ENCODE peak calls at places on chromosomes 2 and 18, in four cellular contexts. K, V, D and Y are unnamed samples.

GRCh38 chr2:225438263-225438662 is 38.8 kb downstream of the NYAP2 start:
- DNase-seq in K (no peak), V (no peak), D (no peak), Y (no peak)

GRCh38 chr18:29874519-29875098 is 1167.9 kb downstream of the DSC3 start:
- DNase-seq in K (peak), V (peak), D (no peak), Y (peak)

GRCh38 chr18:13672657-13673056 is 53.7 kb downstream of the FAM210A start:
- DNase-seq in K (no peak), V (no peak), D (no peak), Y (no peak)

GRCh38 chr2:10501980-10502802 is 54.1 kb upstream of the ODC1 start:
- DNase-seq in K (no peak), V (no peak), D (no peak), Y (no peak)

GRCh38 chr18:11729556-11729955 is 40.5 kb downstream of the GNAL start:
- DNase-seq in K (no peak), V (no peak), D (no peak), Y (no peak)

GRCh38 chr18:5417342-5417741 is 121.8 kb upstream of the ZBTB14 start:
- DNase-seq in K (peak), V (no peak), D (no peak), Y (no peak)

GRCh38 chr2:39661771-39662325 is 3.9 kb upstream of the TMEM178A start:
- DNase-seq in K (no peak), V (no peak), D (no peak), Y (no peak)

GRCh38 chr18:9174302-9174701 is 37.7 kb downstream of the ANKRD12 start:
- DNase-seq in K (peak), V (no peak), D (no peak), Y (no peak)

GRCh38 chr2:170408461-170409163 is 230.7 kb downstream of the MYO3B start:
- DNase-seq in K (no peak), V (no peak), D (no peak), Y (no peak)

GRCh38 chr2:65666156-65666725 is 233.8 kb upstream of the SPRED2 start:
- DNase-seq in K (no peak), V (no peak), D (peak), Y (no peak)

GRCh38 chr18:45423664-45424063 is 191.6 kb upstream of the SLC14A2 start:
- DNase-seq in K (no peak), V (no peak), D (no peak), Y (no peak)

GRCh38 chr2:219285894-219286425 is 6.8 kb downstream of the DNAJB2 start:
- DNase-seq in K (no peak), V (no peak), D (peak), Y (peak)

GRCh38 chr18:9137168-9138066 is 836 bp downstream of the ANKRD12 start:
- DNase-seq in K (peak), V (peak), D (peak), Y (peak)

GRCh38 chr2:179428659-179429058 is 164.0 kb upstream of the SESTD1 start:
- DNase-seq in K (no peak), V (no peak), D (no peak), Y (no peak)

GRCh38 chr2:221943078-221943810 is 355.6 kb downstream of the PAX3 start:
- DNase-seq in K (no peak), V (no peak), D (no peak), Y (no peak)

GRCh38 chr18:56028514-56028913 is 440.5 kb upstream of the TCF4 start:
- DNase-seq in K (no peak), V (no peak), D (no peak), Y (no peak)

GRCh38 chr2:38504169-38504568 is 98.6 kb downstream of the HNRNPLL start:
- DNase-seq in K (no peak), V (no peak), D (no peak), Y (no peak)
- H3K27ac ChIP-seq in K (no peak), V (no peak), D (no peak), Y (no peak)

GRCh38 chr18:76258209-76258608 is 236.8 kb downstream of the ZNF516 start:
- DNase-seq in K (no peak), V (no peak), D (no peak), Y (no peak)

GRCh38 chr18:76259012-76259568 is 236.0 kb downstream of the ZNF516 start:
- DNase-seq in K (no peak), V (no peak), D (no peak), Y (no peak)

GRCh38 chr18:76256897-76257500 is 238.0 kb downstream of the ZNF516 start:
- DNase-seq in K (no peak), V (no peak), D (peak), Y (peak)

GRCh38 chr18:76260941-76261472 is 234.0 kb downstream of the ZNF516 start:
- DNase-seq in K (no peak), V (no peak), D (no peak), Y (no peak)

GRCh38 chr18:76259726-76260125 is 235.3 kb downstream of the ZNF516 start:
- DNase-seq in K (no peak), V (no peak), D (no peak), Y (no peak)
- H3K4me3 ChIP-seq in K (no peak), V (no peak), D (no peak), Y (no peak)

DNA sequence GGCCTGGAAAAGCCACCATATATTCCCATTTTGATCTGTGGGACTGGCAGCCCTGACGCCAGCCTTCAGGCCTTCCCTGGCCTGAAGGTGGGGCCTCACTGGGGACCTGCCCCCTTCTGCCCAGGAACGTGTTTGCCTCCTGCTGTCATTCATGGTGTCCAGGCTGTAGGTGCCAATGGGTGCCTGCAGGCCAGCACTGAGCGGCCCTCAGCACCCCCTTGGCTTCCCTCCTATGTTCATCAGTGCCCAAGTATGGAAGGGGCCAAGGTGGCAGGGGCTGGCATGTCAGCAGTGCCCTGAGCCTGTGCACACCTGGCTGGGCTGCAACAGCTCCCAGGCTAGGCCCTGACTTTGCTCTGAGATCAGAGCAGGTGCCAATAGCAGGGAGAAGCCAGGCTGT is 800.3 kb upstream of the RAB6C start:
- DNase-seq in K (no peak), V (no peak), D (no peak), Y (no peak)
- H3K27ac ChIP-seq in K (no peak), V (no peak), D (no peak), Y (no peak)

GRCh38 chr2:157784169-157784822 is 91.8 kb downstream of the ACVR1 start:
- DNase-seq in K (no peak), V (no peak), D (no peak), Y (no peak)
- H3K4me3 ChIP-seq in K (no peak), V (no peak), D (no peak), Y (no peak)